ENCODE peak calls at places on chromosomes 12 and 14, in four cellular contexts. M is stimulated activated naive CD8-positive, alpha-beta T cell treated with anti-CD3 and anti-CD28 coated beads, Interleukin-15, Interleukin-2, amounts not matched to agents 100 U/mL and 50 U/mL, for 24 hours; G is NCI-H1417; A is GDM1. F is an unnamed sample.

GRCh38 chr12:130316269-130316668 is 21.4 kb upstream of the PIWIL1 start:
- DNase-seq in M (no peak), G (no peak), A (no peak), F (no peak)

GRCh38 chr14:58288106-58288792 is 10.1 kb upstream of the ARID4A start:
- DNase-seq in A (no peak), G (no peak), M (no peak), F (no peak)

GRCh38 chr14:82009076-82009475 is 475.4 kb upstream of the SEL1L start:
- DNase-seq in G (peak), M (no peak), A (no peak), F (no peak)

GRCh38 chr12:81615031-81615430 is 144.1 kb downstream of the PPFIA2 start:
- DNase-seq in M (no peak), G (no peak), A (no peak), F (no peak)

GRCh38 chr12:117350140-117350539 is 11.3 kb downstream of the NOS1 start:
- DNase-seq in A (no peak), M (no peak), G (no peak), F (no peak)

GRCh38 chr12:19482551-19483109 is 43.3 kb downstream of the AEBP2 start:
- DNase-seq in A (no peak), M (peak), G (no peak), F (peak)

GRCh38 chr12:15151141-15152091 is 69.8 kb downstream of the RERG start:
- DNase-seq in G (peak), M (no peak), A (no peak), F (peak)

GRCh38 chr12:56377310-56377988 is 14.8 kb upstream of the APOF start:
- DNase-seq in G (no peak), M (no peak), A (no peak), F (no peak)

GRCh38 chr12:29282452-29282851 is 98.5 kb downstream of the ERGIC2 start:
- DNase-seq in A (peak), G (no peak), M (no peak), F (no peak)

GRCh38 chr14:38862381-38862780 is 240.7 kb downstream of the SEC23A start:
- DNase-seq in G (no peak), M (no peak), A (no peak), F (no peak)

GRCh38 chr14:105223260-105223659 is 25.1 kb upstream of the BTBD6 start:
- DNase-seq in A (no peak), G (no peak), M (no peak), F (no peak)

GRCh38 chr14:92516966-92517350 is 3.4 kb downstream of the RIN3 start:
- DNase-seq in G (no peak), M (peak), A (no peak), F (no peak)

GRCh38 chr12:172732-173161 is 41.2 kb downstream of the SLC6A12 start:
- DNase-seq in M (no peak), A (peak), G (no peak), F (no peak)

GRCh38 chr12:92144045-92144630 is 1.5 kb downstream of the BTG1 start:
- DNase-seq in M (peak), A (peak), G (peak), F (peak)

GRCh38 chr14:67370830-67371229 is 10.7 kb downstream of the EIF2S1 start:
- DNase-seq in A (no peak), G (no peak), M (no peak), F (no peak)

GRCh38 chr14:28577711-28578131 is 188.9 kb upstream of the FOXG1 start:
- DNase-seq in M (no peak), A (no peak), G (no peak), F (no peak)

GRCh38 chr14:87111141-87111540 is 881.8 kb downstream of the GALC start:
- DNase-seq in M (no peak), G (no peak), A (no peak), F (no peak)

GRCh38 chr12:12467222-12467621 is 95.4 kb downstream of the DUSP16 start:
- DNase-seq in M (peak), G (no peak), A (no peak), F (no peak)

GRCh38 chr12:49539406-49540228 is 787 bp downstream of the KCNH3 start:
- DNase-seq in M (no peak), A (no peak), G (no peak), F (no peak)

GRCh38 chr12:119158004-119158776 is 20.5 kb upstream of the HSPB8 start:
- DNase-seq in G (no peak), M (no peak), A (no peak), F (no peak)

GRCh38 chr12:65968889-65969509 is 144.7 kb downstream of the HMGA2 start:
- DNase-seq in M (no peak), A (no peak), G (no peak), F (no peak)

GRCh38 chr12:40819427-40820108 is 127.3 kb downstream of the CNTN1 start:
- DNase-seq in M (no peak), A (no peak), G (peak), F (no peak)